ENCODE peak calls at places on chromosomes 1 and 21, in four cellular contexts. One of them, this sample, is unnamed.

GRCh38 chr1:26570287-26570686 is 40.7 kb downstream of the RPS6KA1 start:
- DNase-seq in HCT116: no peak
- DNase-seq in K562: no peak
- DNase-seq in HepG2: no peak
- DNase-seq in this sample: no peak

GRCh38 chr1:80731241-80731894 is 1069.4 kb upstream of the ADGRL2 start:
- DNase-seq in HCT116: no peak
- DNase-seq in K562: no peak
- DNase-seq in HepG2: no peak
- DNase-seq in this sample: no peak

GRCh38 chr1:56574794-56575193 is 4.6 kb downstream of the PLPP3 start:
- DNase-seq in HCT116: no peak
- DNase-seq in K562: no peak
- DNase-seq in HepG2: no peak
- DNase-seq in this sample: no peak

GRCh38 chr1:234691567-234691966 is 81.6 kb upstream of the IRF2BP2 start:
- DNase-seq in HCT116: peak; percentile 18
- DNase-seq in K562: no peak
- DNase-seq in HepG2: no peak
- DNase-seq in this sample: no peak

GRCh38 chr1:118960026-118960561 is 28.0 kb downstream of the TBX15 start:
- DNase-seq in HCT116: no peak
- DNase-seq in K562: no peak
- DNase-seq in HepG2: no peak
- DNase-seq in this sample: no peak

GRCh38 chr1:23384312-23385058 is 14.8 kb upstream of the ZNF436 start:
- DNase-seq in HCT116: no peak
- DNase-seq in K562: peak; percentile 68
- DNase-seq in HepG2: peak; percentile 68
- DNase-seq in this sample: no peak

GRCh38 chr1:22388666-22389455 is 62.8 kb upstream of the ZBTB40 start:
- DNase-seq in HCT116: no peak
- DNase-seq in K562: no peak
- DNase-seq in HepG2: no peak
- DNase-seq in this sample: no peak

GRCh38 chr1:165355221-165355976 is 1.1 kb downstream of the LMX1A start:
- DNase-seq in HCT116: no peak
- DNase-seq in K562: no peak
- DNase-seq in HepG2: no peak
- DNase-seq in this sample: no peak

GRCh38 chr21:26977741-26978140 is 10.9 kb upstream of the ADAMTS5 start:
- DNase-seq in HCT116: no peak
- DNase-seq in K562: no peak
- DNase-seq in HepG2: no peak
- DNase-seq in this sample: no peak

GRCh38 chr1:147167361-147167760 is 4.9 kb downstream of the PRKAB2 start:
- DNase-seq in HCT116: peak; percentile 61
- DNase-seq in K562: no peak
- DNase-seq in HepG2: peak; percentile 24
- DNase-seq in this sample: peak; percentile 64
- H3K4me1 ChIP-seq in HCT116: peaks cover 25% of the 10 kb centered on the region
- H3K4me1 ChIP-seq in K562: peaks cover 14% of the 10 kb centered on the region
- H3K4me1 ChIP-seq in HepG2: peaks cover 44% of the 10 kb centered on the region
- H3K4me1 ChIP-seq in this sample: peaks cover 6% of the 10 kb centered on the region

GRCh38 chr1:115748396-115749130 is 20.0 kb downstream of the CASQ2 start:
- DNase-seq in HCT116: peak; percentile 4
- DNase-seq in K562: no peak
- DNase-seq in HepG2: no peak
- DNase-seq in this sample: no peak
- TF ChIP-seq SIN3A in HCT116: no peak
- TF ChIP-seq SIN3A in K562: no peak
- TF ChIP-seq SIN3A in HepG2: no peak
- TF ChIP-seq SIN3A in this sample: no peak

DNA sequence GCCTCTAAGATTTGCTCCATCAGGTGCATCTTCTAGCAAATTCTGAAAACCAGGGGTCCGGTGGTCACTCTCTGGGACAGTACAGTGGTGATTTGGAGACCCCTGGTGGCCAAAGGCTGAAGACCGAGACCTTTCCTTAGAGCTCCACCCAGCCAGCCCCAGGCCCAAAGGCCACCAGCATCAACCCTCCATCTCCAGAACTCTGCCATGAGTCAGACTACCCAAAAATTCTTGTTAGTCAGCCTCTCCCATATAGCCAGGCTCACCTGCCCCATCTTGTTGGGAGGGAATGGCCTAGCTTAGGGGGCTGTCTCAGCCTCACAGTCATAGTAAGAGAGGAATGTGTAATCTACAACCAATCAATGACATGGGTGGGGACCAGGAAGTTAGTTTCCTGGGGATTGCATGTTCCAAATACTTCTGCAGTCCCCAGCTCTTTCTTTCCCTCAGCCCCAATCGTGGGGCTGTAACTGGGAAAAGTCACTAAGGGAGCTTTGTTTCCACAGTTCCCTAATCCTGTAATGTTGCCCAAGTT is 9.8 kb upstream of the COL8A2 start:
- DNase-seq in HCT116: no peak
- DNase-seq in K562: peak; percentile 90
- DNase-seq in HepG2: peak; percentile 52
- DNase-seq in this sample: no peak
- TF ChIP-seq TCF7L2 in HCT116: no peak
- TF ChIP-seq TCF7L2 in K562: no peak
- TF ChIP-seq TCF7L2 in HepG2: no peak
- TF ChIP-seq TCF7L2 in this sample: no peak

DNA sequence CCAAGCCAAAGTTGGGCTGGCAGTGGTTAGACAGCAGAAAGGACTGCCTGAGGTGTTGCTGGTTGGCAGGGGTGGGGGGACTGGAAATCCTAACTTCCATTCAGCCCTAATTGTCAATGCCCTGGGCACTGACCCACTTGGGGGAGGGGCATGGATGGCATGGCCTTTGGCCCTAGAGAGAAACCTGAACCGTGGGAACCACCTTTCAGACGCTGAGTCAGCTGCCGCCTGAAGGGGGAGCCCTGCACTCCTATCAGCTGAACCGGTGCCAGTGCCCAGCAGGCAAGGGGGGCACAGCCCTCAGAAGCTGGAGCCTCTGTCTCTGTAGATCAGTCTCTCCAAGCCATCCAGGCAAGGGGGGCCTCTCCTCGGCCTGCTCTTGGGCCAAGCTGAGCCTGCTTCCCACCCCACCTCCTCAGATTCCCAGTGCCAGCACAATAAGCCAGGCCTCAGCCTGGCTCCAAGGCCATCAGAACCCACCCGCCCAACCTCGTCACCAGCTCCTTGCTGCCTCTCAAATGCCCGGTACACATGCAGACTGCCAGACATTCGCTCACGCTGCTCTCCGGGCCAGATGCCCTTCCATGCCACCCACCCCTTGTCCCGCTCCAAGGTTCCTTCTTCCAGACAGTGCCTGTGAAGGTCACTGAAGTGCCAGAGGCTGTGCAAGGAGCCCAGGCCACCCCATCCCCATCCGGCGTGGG is 11.6 kb downstream of the TINAGL1 start:
- DNase-seq in HCT116: no peak
- DNase-seq in K562: peak; percentile 43
- DNase-seq in HepG2: peak; percentile 40
- DNase-seq in this sample: no peak
- H3K4me1 ChIP-seq in HCT116: peaks cover 60% of the 10 kb centered on the region
- H3K4me1 ChIP-seq in K562: no peaks in the 10 kb centered on the region
- H3K4me1 ChIP-seq in HepG2: peaks cover 18% of the 10 kb centered on the region
- H3K4me1 ChIP-seq in this sample: peaks cover 33% of the 10 kb centered on the region

DNA sequence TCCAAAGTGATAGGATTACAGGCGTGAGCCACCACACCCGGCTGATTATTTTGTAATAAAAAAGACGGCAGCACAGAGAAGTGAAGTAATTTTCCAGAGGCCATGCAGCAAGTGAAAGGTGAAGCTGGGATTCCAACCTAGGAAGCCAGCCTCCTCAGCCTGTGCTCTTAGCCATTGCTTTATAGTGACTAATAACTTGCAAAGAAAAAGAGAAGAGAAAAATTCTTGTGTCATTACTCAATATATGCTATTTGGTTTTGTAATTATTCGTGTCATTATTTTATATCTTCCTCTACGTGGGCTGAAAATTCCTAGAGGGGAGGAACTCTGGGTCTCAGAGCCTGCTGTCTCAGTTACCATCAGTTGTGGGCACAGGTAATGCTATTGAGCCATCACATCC is 1.6 kb upstream of the IER5 start:
- DNase-seq in HCT116: no peak
- DNase-seq in K562: no peak
- DNase-seq in HepG2: no peak
- DNase-seq in this sample: no peak
- TF ChIP-seq SIN3A in HCT116: no peak
- TF ChIP-seq SIN3A in K562: no peak
- TF ChIP-seq SIN3A in HepG2: no peak
- TF ChIP-seq SIN3A in this sample: no peak

GRCh38 chr1:39573736-39574624 is 2.6 kb downstream of the PABPC4 start:
- DNase-seq in HCT116: no peak
- DNase-seq in K562: no peak
- DNase-seq in HepG2: no peak
- DNase-seq in this sample: no peak
- TF ChIP-seq TCF7L2 in HCT116: no peak
- TF ChIP-seq TCF7L2 in K562: no peak
- TF ChIP-seq TCF7L2 in HepG2: no peak
- TF ChIP-seq TCF7L2 in this sample: no peak

GRCh38 chr1:36920801-36921405 is 113.4 kb downstream of the GRIK3 start:
- DNase-seq in HCT116: no peak
- DNase-seq in K562: no peak
- DNase-seq in HepG2: no peak
- DNase-seq in this sample: no peak

GRCh38 chr1:36925251-36925650 is 109.1 kb downstream of the GRIK3 start:
- DNase-seq in HCT116: no peak
- DNase-seq in K562: no peak
- DNase-seq in HepG2: no peak
- DNase-seq in this sample: no peak

GRCh38 chr1:36922593-36923251 is 111.6 kb downstream of the GRIK3 start:
- DNase-seq in HCT116: no peak
- DNase-seq in K562: no peak
- DNase-seq in HepG2: no peak
- DNase-seq in this sample: no peak

GRCh38 chr1:36922071-36922470 is 112.2 kb downstream of the GRIK3 start:
- DNase-seq in HCT116: no peak
- DNase-seq in K562: no peak
- DNase-seq in HepG2: no peak
- DNase-seq in this sample: no peak

DNA sequence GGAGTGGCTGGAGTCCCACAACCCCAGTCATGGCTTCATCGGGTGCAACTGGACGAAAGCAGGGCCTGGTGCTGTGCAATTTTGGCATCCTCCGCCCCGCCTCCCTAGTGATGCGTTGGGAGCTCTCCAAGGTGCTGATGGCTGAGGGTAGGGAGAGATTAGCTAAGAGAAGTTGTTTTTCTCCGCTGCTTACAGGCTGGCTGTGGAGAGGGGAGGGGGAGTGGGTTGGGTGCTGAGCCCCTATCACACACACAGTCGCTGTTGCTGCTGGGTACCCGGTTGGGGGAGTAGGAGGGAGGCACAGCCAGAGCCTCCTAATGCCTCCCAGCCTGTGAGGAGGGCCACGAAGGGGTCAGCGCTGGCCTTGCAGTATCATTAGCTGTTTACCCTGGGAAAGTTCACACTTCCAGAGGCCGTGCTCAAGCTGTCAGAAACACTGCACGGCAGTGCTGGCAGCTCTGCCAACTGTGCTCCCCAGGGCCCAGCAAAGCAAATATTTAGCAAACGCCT is 110.0 kb downstream of the GRIK3 start:
- DNase-seq in HCT116: no peak
- DNase-seq in K562: peak; percentile 63
- DNase-seq in HepG2: peak; percentile 18
- DNase-seq in this sample: no peak
- H3K4me1 ChIP-seq in HCT116: no peaks in the 10 kb centered on the region
- H3K4me1 ChIP-seq in K562: no peaks in the 10 kb centered on the region
- H3K4me1 ChIP-seq in HepG2: no peaks in the 10 kb centered on the region
- H3K4me1 ChIP-seq in this sample: no peaks in the 10 kb centered on the region

GRCh38 chr1:176639136-176639535 is 176.2 kb downstream of the PAPPA2 start:
- DNase-seq in HCT116: no peak
- DNase-seq in K562: no peak
- DNase-seq in HepG2: no peak
- DNase-seq in this sample: no peak

GRCh38 chr1:176638713-176639112 is 175.7 kb downstream of the PAPPA2 start:
- DNase-seq in HCT116: no peak
- DNase-seq in K562: no peak
- DNase-seq in HepG2: no peak
- DNase-seq in this sample: no peak

GRCh38 chr1:176648556-176648955 is 185.6 kb downstream of the PAPPA2 start:
- DNase-seq in HCT116: no peak
- DNase-seq in K562: no peak
- DNase-seq in HepG2: no peak
- DNase-seq in this sample: no peak

GRCh38 chr1:176643536-176643935 is 180.6 kb downstream of the PAPPA2 start:
- DNase-seq in HCT116: no peak
- DNase-seq in K562: no peak
- DNase-seq in HepG2: no peak
- DNase-seq in this sample: no peak
- TF ChIP-seq SIN3A in HCT116: no peak
- TF ChIP-seq SIN3A in K562: no peak
- TF ChIP-seq SIN3A in HepG2: no peak
- TF ChIP-seq SIN3A in this sample: no peak

GRCh38 chr1:241837901-241838300 is 10.1 kb upstream of the EXO1 start:
- DNase-seq in HCT116: no peak
- DNase-seq in K562: no peak
- DNase-seq in HepG2: no peak
- DNase-seq in this sample: no peak
- TF ChIP-seq TCF7L2 in HCT116: no peak
- TF ChIP-seq TCF7L2 in K562: no peak
- TF ChIP-seq TCF7L2 in HepG2: no peak
- TF ChIP-seq TCF7L2 in this sample: no peak

This sample was measured in Panc1.